ENCODE peak calls at places on chromosomes 5 and 9, in six cellular contexts. T, U, L, Y, A and Q are unnamed samples.

GRCh38 chr5:26343801-26344310 is 694.5 kb downstream of the CDH9 start:
- DNase-seq in T (no peak), A (no peak), L (no peak), U (no peak), Y (no peak), Q (peak)

GRCh38 chr5:102229685-102230084 is 66.4 kb downstream of the SLCO4C1 start:
- DNase-seq in L (no peak), A (no peak), T (no peak), Y (no peak), U (no peak), Q (no peak)

GRCh38 chr9:131624636-131625241 is 79.4 kb downstream of the PRRT1B start:
- DNase-seq in U (no peak), T (no peak), A (peak), Y (no peak), L (no peak), Q (no peak)

GRCh38 chr5:118762291-118762690 is 226.1 kb downstream of the DTWD2 start:
- DNase-seq in A (no peak), U (no peak), T (no peak), Y (no peak), L (no peak), Q (no peak)

GRCh38 chr5:36482812-36483211 is 123.6 kb upstream of the SLC1A3 start:
- DNase-seq in L (no peak), Y (no peak), T (no peak), U (no peak), A (no peak), Q (no peak)

GRCh38 chr5:60402161-60402785 is 297.7 kb downstream of the DEPDC1B start:
- DNase-seq in U (no peak), T (no peak), A (no peak), L (no peak), Y (no peak), Q (no peak)

GRCh38 chr5:116084231-116084630 is 594 bp upstream of the COMMD10 start:
- DNase-seq in L (no peak), T (peak), Y (peak), A (no peak), U (no peak), Q (no peak)

GRCh38 chr9:123069010-123069481 is 35.6 kb downstream of the GPR21 start:
- DNase-seq in A (no peak), L (no peak), U (no peak), T (no peak), Y (no peak), Q (no peak)

GRCh38 chr5:175434800-175435199 is 9.2 kb downstream of the DRD1 start:
- DNase-seq in Y (no peak), T (no peak), A (no peak), L (no peak), U (no peak), Q (no peak)

GRCh38 chr5:4068171-4068570 is 472.5 kb downstream of the IRX1 start:
- DNase-seq in L (no peak), A (no peak), Y (no peak), U (no peak), T (no peak), Q (no peak)

GRCh38 chr5:33409435-33410146 is 31.2 kb upstream of the TARS1 start:
- DNase-seq in L (no peak), Y (no peak), T (no peak), U (no peak), A (peak), Q (no peak)

DNA sequence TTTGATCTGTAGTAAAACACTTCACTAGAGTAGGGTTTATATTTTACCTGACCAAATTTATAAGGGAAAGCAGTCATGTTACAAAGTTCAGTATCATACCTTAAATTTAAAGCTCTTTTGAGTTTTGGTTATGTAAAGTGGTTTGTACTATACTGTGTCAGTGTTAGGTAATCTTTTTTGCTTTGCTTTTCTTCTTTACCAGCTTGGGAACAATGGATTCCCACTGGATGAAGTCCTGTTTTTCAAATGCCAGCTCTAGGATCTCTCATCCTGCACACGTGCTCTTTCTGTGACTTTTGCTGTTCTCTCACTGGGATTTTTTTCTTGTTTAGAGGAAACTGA is 15.9 kb downstream of the CYSTM1 start:
- DNase-seq in Y (no peak), T (no peak), L (no peak), U (no peak), A (no peak), Q (no peak)
- H3K4me3 ChIP-seq in Y (no peak), T (peak), L (no peak), U (no peak), A (peak), Q (no peak)

GRCh38 chr5:179907570-179908324 is at the start of gene TBC1D9B:
- DNase-seq in Y (peak), U (peak), T (peak), A (peak), L (peak), Q (no peak)
- H3K4me3 ChIP-seq in Y (peak), U (peak), T (peak), A (peak), L (peak), Q (peak)

GRCh38 chr5:169651526-169651925 is 14.5 kb downstream of the DOCK2 start:
- DNase-seq in Y (no peak), U (no peak), L (no peak), A (no peak), T (no peak), Q (no peak)
- H3K4me3 ChIP-seq in Y (peak), U (no peak), L (no peak), A (no peak), T (no peak), Q (no peak)

DNA sequence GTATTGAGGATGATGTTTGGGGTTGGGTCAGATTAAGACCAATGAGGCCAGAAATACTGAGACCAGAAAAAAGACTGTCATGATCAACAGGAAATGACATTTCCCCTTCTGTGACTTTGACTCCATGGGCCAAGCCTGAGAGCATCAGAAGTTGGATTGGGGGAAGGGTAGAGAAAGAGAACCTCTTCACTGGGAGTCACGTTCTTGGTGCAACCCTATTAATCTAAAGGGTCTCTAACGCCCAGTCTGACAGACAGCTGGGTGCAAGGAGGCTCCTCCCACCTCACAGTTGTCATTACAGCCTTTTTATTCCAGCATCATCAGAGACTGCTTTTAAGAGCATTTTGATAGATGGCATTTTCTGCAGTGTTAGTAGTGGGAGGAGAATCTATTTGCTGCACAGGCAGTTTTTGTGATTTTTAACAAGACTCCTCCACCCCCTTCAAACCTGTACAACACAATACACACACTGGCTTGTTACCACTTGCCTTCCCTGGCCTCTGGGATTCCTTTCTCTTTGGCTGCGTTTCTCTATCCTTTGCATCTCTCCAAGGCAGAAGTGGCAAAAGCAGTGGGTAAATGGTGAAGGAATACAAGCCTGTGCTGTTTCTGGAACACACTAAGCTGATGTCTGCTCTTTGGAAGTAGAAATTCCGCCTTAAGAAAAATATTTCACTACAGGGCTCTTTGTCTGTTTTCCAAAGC is 310.4 kb upstream of the ZNF608 start:
- DNase-seq in U (no peak), A (no peak), T (peak), L (no peak), Y (no peak), Q (no peak)
- H3K4me3 ChIP-seq in U (no peak), A (no peak), T (no peak), L (no peak), Y (no peak), Q (no peak)